ENCODE peak calls at places on chromosome 9, in seven cellular contexts. M, R, X, J, V, E and N are unnamed samples.

GRCh38 chr9:106284300-106284699 is 578.7 kb upstream of the ZNF462 start:
- DNase-seq in V (no peak), J (no peak), R (no peak), E (peak; percentile 0), X (no peak), M (no peak), N (no peak)

GRCh38 chr9:87497080-87497603 is 525 bp upstream of the DAPK1 start:
- DNase-seq in X (no peak), V (no peak), R (no peak), M (no peak), E (no peak), J (no peak), N (no peak)

GRCh38 chr9:78989031-78989658 is 582.6 kb upstream of the TLE4 start:
- DNase-seq in V (no peak), E (no peak), R (no peak), X (no peak), M (no peak), J (no peak), N (no peak)

GRCh38 chr9:13758876-13759275 is 479.4 kb upstream of the MPDZ start:
- DNase-seq in R (no peak), M (no peak), J (peak; percentile 1), E (no peak), V (no peak), X (no peak), N (peak; percentile 64)

GRCh38 chr9:130521715-130522114 is 57.7 kb upstream of the FUBP3 start:
- DNase-seq in E (no peak), V (no peak), J (no peak), M (no peak), X (no peak), R (no peak), N (no peak)

GRCh38 chr9:27545471-27545870 is 15.9 kb upstream of the MOB3B start:
- DNase-seq in V (no peak), J (no peak), E (no peak), R (no peak), M (no peak), X (no peak), N (no peak)

GRCh38 chr9:98081477-98082219 is 25.1 kb downstream of the NANS start:
- DNase-seq in E (peak; percentile 80), M (peak; percentile 54), R (no peak), X (peak; percentile 62), V (no peak), J (no peak), N (no peak)

GRCh38 chr9:33791117-33791516 is 4.2 kb upstream of the PRSS3 start:
- DNase-seq in X (no peak), E (peak; percentile 87), J (peak; percentile 44), M (no peak), R (no peak), V (no peak), N (no peak)

GRCh38 chr9:93120846-93121315 is 13.2 kb downstream of the NINJ1 start:
- DNase-seq in V (peak; percentile 61), R (no peak), E (no peak), J (no peak), X (peak; percentile 60), M (no peak), N (peak; percentile 64)

GRCh38 chr9:137221477-137222111 is 446 bp downstream of the RNF208 start:
- DNase-seq in R (no peak), J (no peak), M (no peak), X (no peak), E (no peak), V (no peak), N (no peak)

GRCh38 chr9:106878943-106879916 is 16.3 kb downstream of the ZNF462 start:
- DNase-seq in J (peak; percentile 95), M (no peak), V (peak; percentile 78), E (peak; percentile 91), X (no peak), R (no peak), N (peak; percentile 94)

GRCh38 chr9:34374339-34374738 is 2.4 kb downstream of the MYORG start:
- DNase-seq in X (no peak), M (no peak), E (no peak), V (no peak), J (no peak), R (no peak), N (no peak)

GRCh38 chr9:129183495-129184308 is 5.6 kb upstream of the IER5L start:
- DNase-seq in E (peak; percentile 39), V (no peak), R (no peak), X (no peak), J (no peak), M (no peak), N (no peak)

GRCh38 chr9:117555964-117556629 is 141.2 kb upstream of the ASTN2 start:
- DNase-seq in V (peak; percentile 74), E (peak; percentile 54), M (peak; percentile 78), X (peak; percentile 59), J (peak; percentile 22), R (peak; percentile 7), N (no peak)

GRCh38 chr9:93246111-93246510 is 62.2 kb downstream of the WNK2 start:
- DNase-seq in V (no peak), X (no peak), R (no peak), M (no peak), E (no peak), J (no peak), N (no peak)

GRCh38 chr9:27426717-27427645 is 97.1 kb upstream of the IFNK start:
- DNase-seq in M (no peak), X (no peak), V (no peak), E (peak; percentile 36), R (no peak), J (no peak), N (no peak)

GRCh38 chr9:136058801-136059302 is 36.2 kb downstream of the NACC2 start:
- DNase-seq in M (no peak), R (no peak), X (no peak), V (peak; percentile 70), J (no peak), E (no peak), N (peak; percentile 56)

GRCh38 chr9:6498982-6499381 is 86.0 kb downstream of the UHRF2 start:
- DNase-seq in M (no peak), E (peak; percentile 80), R (no peak), V (no peak), X (no peak), J (peak; percentile 7), N (no peak)

GRCh38 chr9:124256517-124257069 is 1.2 kb upstream of the NEK6 start:
- DNase-seq in J (peak; percentile 68), M (no peak), R (no peak), V (peak; percentile 48), X (no peak), E (peak; percentile 92), N (peak; percentile 58)

GRCh38 chr9:114906922-114907571 is 23.3 kb downstream of the TNFSF8 start:
- DNase-seq in J (peak; percentile 68), E (peak; percentile 72), V (no peak), R (no peak), X (no peak), M (no peak), N (no peak)

GRCh38 chr9:88370346-88370745 is 17.9 kb upstream of the SPIN1 start:
- DNase-seq in J (no peak), V (no peak), R (no peak), E (no peak), X (no peak), M (no peak), N (no peak)

GRCh38 chr9:77807846-77808749 is 160.0 kb upstream of the GNA14 start:
- DNase-seq in X (no peak), E (no peak), V (no peak), J (no peak), R (no peak), M (no peak), N (no peak)

GRCh38 chr9:131836607-131837315 is 96.9 kb upstream of the RAPGEF1 start:
- DNase-seq in J (no peak), M (no peak), E (no peak), X (no peak), R (no peak), V (no peak), N (no peak)

GRCh38 chr9:131835132-131835910 is 95.4 kb upstream of the RAPGEF1 start:
- DNase-seq in R (no peak), E (peak; percentile 21), J (peak; percentile 28), V (no peak), X (no peak), M (no peak), N (no peak)

GRCh38 chr9:131837316-131837715 is 97.4 kb upstream of the RAPGEF1 start:
- DNase-seq in E (peak; percentile 8), V (no peak), M (peak; percentile 40), X (no peak), J (peak; percentile 12), R (no peak), N (no peak)

GRCh38 chr9:131834721-131835120 is 94.8 kb upstream of the RAPGEF1 start:
- DNase-seq in M (no peak), R (no peak), J (no peak), V (no peak), X (no peak), E (no peak), N (no peak)

GRCh38 chr9:131836021-131836420 is 96.1 kb upstream of the RAPGEF1 start:
- DNase-seq in X (no peak), M (no peak), R (no peak), V (no peak), E (no peak), J (no peak), N (no peak)
- H3K27me3 ChIP-seq in X (peaks cover 65% of the 10 kb centered on the region), M (peaks cover 18% of the 10 kb centered on the region), R (no peaks in the 10 kb centered on the region), V (no peaks in the 10 kb centered on the region), E (peaks cover 30% of the 10 kb centered on the region), J (no peaks in the 10 kb centered on the region), N (no peaks in the 10 kb centered on the region)

GRCh38 chr9:76654051-76654461 is 110.2 kb upstream of the PCA3 start:
- DNase-seq in R (no peak), V (no peak), M (no peak), J (peak; percentile 67), X (no peak), E (no peak), N (no peak)
- H3K27ac ChIP-seq in R (no peak overlapping the region), V (peak overlapping the region; percentile 90), M (no peak overlapping the region), J (no peak overlapping the region), X (peak overlapping the region; percentile 13), E (peak overlapping the region; percentile 79), N (peak overlapping the region; percentile 57)

GRCh38 chr9:133888779-133889491 is 103.2 kb downstream of the VAV2 start:
- DNase-seq in R (no peak), M (no peak), X (no peak), V (no peak), E (no peak), J (no peak), N (no peak)
- H3K4me1 ChIP-seq in R (no peaks in the 10 kb centered on the region), M (no peaks in the 10 kb centered on the region), X (peaks cover 6% of the 10 kb centered on the region), V (no peaks in the 10 kb centered on the region), E (no peaks in the 10 kb centered on the region), J (peaks cover 30% of the 10 kb centered on the region), N (no peaks in the 10 kb centered on the region)

DNA sequence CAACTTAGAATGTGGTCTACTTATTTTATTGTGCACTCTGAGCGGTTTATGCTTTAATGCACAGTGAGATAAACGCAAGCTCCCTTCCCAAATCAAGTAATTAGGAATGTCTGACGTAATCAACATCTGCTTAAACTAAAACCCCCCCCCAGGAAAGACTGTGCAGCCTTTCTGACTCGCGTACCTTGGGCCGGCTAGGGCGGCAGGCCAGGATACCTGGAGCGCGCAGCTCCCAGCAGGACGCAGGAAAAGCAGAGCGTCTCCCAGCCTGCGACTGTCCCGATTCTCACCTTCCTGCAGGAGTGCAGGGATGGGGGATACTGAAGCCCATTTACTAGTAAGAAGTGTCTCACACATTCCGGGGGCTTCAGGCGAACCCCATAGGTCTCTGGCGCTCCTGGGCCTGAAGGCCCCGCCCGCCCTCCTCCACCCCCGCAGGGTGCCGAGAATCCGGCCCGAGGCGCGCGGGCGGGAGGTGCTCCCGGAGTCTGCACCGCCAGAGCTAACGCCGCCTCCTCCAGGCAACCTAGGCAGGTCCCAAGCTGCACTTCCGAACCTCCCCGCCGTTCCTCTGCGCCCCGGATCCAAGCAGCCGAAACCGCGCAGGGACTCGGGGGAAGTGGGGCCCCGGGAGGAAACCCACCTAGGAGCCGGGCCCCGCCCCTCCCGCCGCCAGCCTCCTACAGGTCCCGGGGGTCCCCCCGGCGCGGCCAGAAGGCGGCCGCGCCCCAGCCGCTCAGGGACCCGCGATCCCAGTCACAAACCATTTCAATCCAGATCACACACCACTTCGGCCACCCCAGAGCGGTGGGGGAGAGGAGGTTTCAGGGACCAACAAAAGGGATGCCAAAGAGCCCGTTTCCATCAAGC is 1.4 kb downstream of the ROR2 start:
- DNase-seq in E (peak; percentile 89), R (no peak), M (peak; percentile 76), V (peak; percentile 77), X (peak; percentile 79), J (peak; percentile 80), N (peak; percentile 92)
- H3K27me3 ChIP-seq in E (no peaks in the 10 kb centered on the region), R (peaks cover 24% of the 10 kb centered on the region), M (peaks cover 20% of the 10 kb centered on the region), V (peaks cover 3% of the 10 kb centered on the region), X (peaks cover 29% of the 10 kb centered on the region), J (peaks cover 3% of the 10 kb centered on the region), N (no peaks in the 10 kb centered on the region)